ENCODE peak calls at places on chromosome 22, in six cellular contexts. Q is GM12891, V is GM12878, I is HepG2, H is K562, S is H1. A is an unnamed sample.
A peak's percentile ranks its signal among the peaks of the same experiment; 100 is the strongest.

GRCh38 chr22:25405854-25406509 is 158.5 kb upstream of the GRK3 start:
- DNase-seq in V (no peak), Q (no peak), I (no peak), S (no peak), H (no peak), A (no peak)

GRCh38 chr22:22773427-22773826 is 114.2 kb upstream of the IGLL5 start:
- DNase-seq in V (no peak), S (no peak), H (no peak), I (no peak), Q (no peak), A (no peak)

GRCh38 chr22:39661842-39662676 is 91.5 kb downstream of the CACNA1I start:
- DNase-seq in Q (no peak), I (no peak), V (no peak), S (peak; percentile 98), H (peak; percentile 89), A (no peak)

GRCh38 chr22:23781533-23781932 is 5.2 kb upstream of the SMARCB1 start:
- DNase-seq in S (no peak), H (peak; percentile 37), V (no peak), Q (no peak), I (no peak), A (no peak)

GRCh38 chr22:28442264-28442950 is 237.2 kb downstream of the TTC28 start:
- DNase-seq in H (peak; percentile 71), S (peak; percentile 85), Q (peak; percentile 74), V (no peak), I (peak; percentile 74), A (peak; percentile 64)

GRCh38 chr22:19085233-19086043 is 36.8 kb downstream of the DGCR2 start:
- DNase-seq in H (no peak), Q (peak; percentile 51), V (peak; percentile 43), I (peak; percentile 26), S (no peak), A (no peak)

GRCh38 chr22:23446796-23447350 is 133.2 kb downstream of the IGLL1 start:
- DNase-seq in I (no peak), H (no peak), Q (no peak), S (no peak), V (no peak), A (no peak)

GRCh38 chr22:41217553-41218157 is 12.5 kb downstream of the L3MBTL2 start:
- DNase-seq in V (no peak), Q (peak; percentile 60), I (no peak), H (no peak), S (peak; percentile 64), A (peak; percentile 56)

GRCh38 chr22:39949964-39950737 is 10.0 kb upstream of the TMA7B start:
- DNase-seq in H (peak; percentile 18), Q (no peak), I (no peak), V (no peak), S (no peak), A (no peak)

GRCh38 chr22:33851240-33851639 is 69.0 kb downstream of the LARGE1 start:
- DNase-seq in S (no peak), Q (no peak), V (no peak), I (no peak), H (no peak), A (no peak)

GRCh38 chr22:17770180-17771077 is 3.8 kb downstream of the BID start:
- DNase-seq in S (peak; percentile 43), H (no peak), I (no peak), Q (no peak), V (no peak), A (no peak)

GRCh38 chr22:43553451-43554258 is 141.8 kb downstream of the MPPED1 start:
- DNase-seq in Q (no peak), H (no peak), I (no peak), V (no peak), S (peak; percentile 33), A (no peak)

GRCh38 chr22:49726022-49726681 is 101.5 kb downstream of the BRD1 start:
- DNase-seq in S (no peak), Q (no peak), V (no peak), I (no peak), H (no peak), A (no peak)

GRCh38 chr22:42614312-42615091 is at the start of gene POLDIP3:
- DNase-seq in H (peak; percentile 90), Q (peak; percentile 89), S (peak; percentile 98), I (peak; percentile 93), V (peak; percentile 78), A (peak; percentile 91)

GRCh38 chr22:38176170-38176741 is 5.4 kb downstream of the PLA2G6 start:
- DNase-seq in I (no peak), V (peak; percentile 65), H (no peak), S (no peak), Q (no peak), A (peak; percentile 67)

GRCh38 chr22:25068701-25069100 is 116.2 kb downstream of the KIAA1671 start:
- DNase-seq in Q (no peak), S (no peak), I (no peak), H (no peak), V (no peak), A (no peak)

GRCh38 chr22:50585781-50586180 is 3.1 kb upstream of the CHKB start:
- DNase-seq in H (no peak), V (no peak), Q (no peak), I (no peak), S (no peak), A (no peak)

GRCh38 chr22:50192056-50192824 is 6.5 kb downstream of the TRABD start:
- DNase-seq in I (no peak), S (no peak), Q (no peak), H (no peak), V (no peak), A (no peak)

GRCh38 chr22:39117585-39118191 is 20.6 kb downstream of the APOBEC3H start:
- DNase-seq in Q (no peak), H (peak; percentile 33), V (peak; percentile 81), S (no peak), I (peak; percentile 60), A (peak; percentile 38)

GRCh38 chr22:50525104-50525958 is at the start of gene SCO2:
- DNase-seq in Q (peak; percentile 99), H (peak; percentile 93), S (peak; percentile 96), V (peak; percentile 89), I (peak; percentile 90), A (peak; percentile 98)

GRCh38 chr22:39524089-39524752 is 3.9 kb downstream of the ATF4 start:
- DNase-seq in S (no peak), V (no peak), Q (no peak), H (no peak), I (no peak), A (no peak)

GRCh38 chr22:25368271-25368670 is 148.8 kb downstream of the CRYBB2 start:
- DNase-seq in S (no peak), I (no peak), V (no peak), H (no peak), Q (no peak), A (no peak)

GRCh38 chr22:41863472-41863871 is 30.6 kb downstream of the SREBF2 start:
- DNase-seq in S (no peak), Q (no peak), H (no peak), V (no peak), I (no peak), A (no peak)

GRCh38 chr22:46756097-46756496 is 6.4 kb upstream of the TBC1D22A start:
- DNase-seq in S (no peak), V (no peak), H (no peak), Q (no peak), I (no peak), A (no peak)

GRCh38 chr22:46758098-46758497 is 4.4 kb upstream of the TBC1D22A start:
- DNase-seq in Q (no peak), H (no peak), I (no peak), V (no peak), S (no peak), A (no peak)

GRCh38 chr22:46754826-46755225 is 7.6 kb upstream of the TBC1D22A start:
- DNase-seq in H (no peak), Q (no peak), S (no peak), V (no peak), I (no peak), A (no peak)

GRCh38 chr22:46758867-46759290 is 3.6 kb upstream of the TBC1D22A start:
- DNase-seq in S (peak; percentile 71), V (no peak), I (peak; percentile 91), Q (no peak), H (peak; percentile 23), A (no peak)

DNA sequence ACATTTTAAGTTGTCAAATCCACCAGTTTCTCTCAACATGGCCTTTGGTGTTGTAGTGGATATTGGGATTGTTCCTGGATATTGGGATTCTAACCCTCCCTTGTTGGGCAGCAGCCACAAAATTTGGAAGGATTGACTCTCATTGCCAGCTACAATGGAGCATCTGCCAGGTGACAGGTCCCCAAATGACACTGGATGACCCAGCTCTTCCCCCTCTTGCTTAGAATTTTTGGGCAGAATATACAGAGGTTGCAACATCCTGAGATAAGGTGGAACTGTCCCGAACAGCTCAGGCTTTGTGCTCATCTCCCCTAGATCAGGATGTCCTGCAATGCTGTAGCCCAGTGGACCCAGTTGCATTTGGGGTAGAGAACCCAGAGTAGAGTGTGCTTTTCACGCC is 5.3 kb upstream of the TBC1D22A start:
- DNase-seq in I (no peak), H (no peak), S (no peak), V (no peak), Q (no peak), A (no peak)
- TF ChIP-seq TAF1 in I (no peak), H (no peak), S (no peak), V (no peak), Q (no peak), A (no peak)

GRCh38 chr22:29767289-29768051 is at the start of gene UQCR10:
- DNase-seq in S (peak; percentile 94), H (peak; percentile 79), Q (peak; percentile 85), I (peak; percentile 85), V (no peak), A (peak; percentile 91)
- TF ChIP-seq POLR2A in S (peak; percentile 53), H (peak; percentile 87), Q (peak; percentile 83), I (peak; percentile 86), V (peak; percentile 89), A (peak; percentile 86)

DNA sequence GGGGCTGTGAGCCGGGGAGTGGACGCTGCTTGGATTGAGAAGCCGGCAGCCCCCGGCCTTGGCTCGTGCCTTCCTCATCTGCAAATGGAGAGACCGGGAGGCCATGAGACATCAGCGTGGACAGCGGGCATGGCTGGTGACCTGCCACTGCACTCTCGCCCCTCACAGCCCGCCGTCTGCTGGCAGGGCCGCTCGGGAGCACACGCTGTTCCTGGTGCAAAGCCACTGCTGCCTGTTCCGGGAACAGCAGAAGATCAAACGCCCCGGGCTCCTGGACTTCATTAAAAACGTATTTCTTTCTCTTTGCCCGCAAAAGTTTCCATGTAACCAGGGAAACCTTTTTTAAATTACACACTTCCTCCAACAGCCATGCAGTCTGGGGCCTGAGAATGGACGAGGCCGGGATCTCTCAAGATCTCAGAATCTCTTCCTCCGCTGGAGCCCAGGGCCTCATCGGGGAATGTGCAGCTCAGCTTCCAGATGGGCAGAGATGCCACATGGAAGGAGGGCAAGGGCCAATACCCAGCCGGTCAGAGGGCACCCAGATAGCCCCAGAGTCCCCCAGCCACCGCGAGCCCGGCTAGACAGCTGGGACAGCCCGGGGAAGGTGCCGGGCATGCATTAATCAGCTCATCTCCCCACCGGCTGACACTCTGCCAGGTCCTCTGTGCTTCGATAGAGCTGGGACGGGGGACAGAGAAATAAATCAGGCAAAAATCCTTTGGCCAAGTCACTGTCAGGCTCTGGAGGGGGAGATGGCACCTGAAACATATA is 62.9 kb upstream of the PRR5 start:
- DNase-seq in H (no peak), V (no peak), I (no peak), S (no peak), Q (no peak), A (no peak)
- TF ChIP-seq POLR2AphosphoS5 in H (no peak), V (no peak), I (no peak), S (no peak), Q (no peak), A (no peak)

DNA sequence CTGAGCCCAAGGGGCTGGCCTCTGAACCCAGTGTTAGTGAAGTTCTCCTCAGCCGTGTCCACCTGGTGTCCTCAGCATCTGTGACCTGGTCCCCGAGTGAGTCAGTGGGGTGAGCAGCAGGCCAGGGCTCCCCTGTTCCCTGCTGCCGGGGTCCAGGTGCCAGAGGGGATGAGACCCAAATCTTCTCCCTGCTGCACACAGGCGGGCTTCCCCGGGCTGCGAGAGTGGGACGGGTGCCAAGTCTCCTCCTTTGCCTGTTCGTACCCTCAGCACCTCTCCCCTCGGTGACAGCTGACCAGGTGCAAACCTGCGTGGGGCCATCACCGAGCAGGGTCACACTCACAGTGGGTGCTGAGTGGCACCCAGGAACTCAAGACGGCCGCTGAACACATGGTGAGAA is 514.6 kb downstream of the TBC1D22A start:
- DNase-seq in Q (no peak), H (no peak), I (no peak), S (no peak), V (no peak), A (no peak)
- TF ChIP-seq TAF1 in Q (no peak), H (no peak), I (no peak), S (no peak), V (no peak), A (no peak)

A was measured in GM12892.